ENCODE peak calls at places on chromosomes 12 and 14, in four cellular contexts. L, N, U and J are unnamed samples.

GRCh38 chr14:69153848-69154208 is 909 bp upstream of the DCAF5 start:
- DNase-seq in L (no peak), N (no peak), U (no peak), J (peak)

GRCh38 chr14:90184571-90185266 is 71.6 kb upstream of the PSMC1 start:
- DNase-seq in L (no peak), N (no peak), U (no peak), J (no peak)

GRCh38 chr14:38404616-38405015 is 148.7 kb upstream of the CLEC14A start:
- DNase-seq in L (no peak), N (no peak), U (no peak), J (no peak)

GRCh38 chr12:55736780-55737580 is 5.9 kb upstream of the GDF11 start:
- DNase-seq in L (peak), N (peak), U (no peak), J (peak)

GRCh38 chr12:122819209-122819805 is 15.9 kb upstream of the HIP1R start:
- DNase-seq in L (no peak), N (no peak), U (no peak), J (no peak)

GRCh38 chr12:62903151-62903550 is 31.8 kb downstream of the PPM1H start:
- DNase-seq in L (no peak), N (no peak), U (no peak), J (no peak)

GRCh38 chr14:99522025-99522401 is 40.8 kb downstream of the CCNK start:
- DNase-seq in L (peak), N (peak), U (no peak), J (no peak)

GRCh38 chr14:68695326-68695768 is 97.5 kb downstream of the ZFP36L1 start:
- DNase-seq in L (peak), N (no peak), U (no peak), J (peak)

GRCh38 chr12:15130521-15130920 is 90.7 kb downstream of the RERG start:
- DNase-seq in L (no peak), N (no peak), U (no peak), J (no peak)

GRCh38 chr12:1185460-1186182 is 194.6 kb downstream of the ERC1 start:
- DNase-seq in L (no peak), N (no peak), U (no peak), J (peak)

GRCh38 chr12:100672075-100672592 is 98.7 kb downstream of the GAS2L3 start:
- DNase-seq in L (no peak), N (no peak), U (no peak), J (peak)

GRCh38 chr14:22477569-22478194 is 111.3 kb downstream of the DAD1 start:
- DNase-seq in L (no peak), N (no peak), U (no peak), J (no peak)

GRCh38 chr14:20754308-20754707 is 8.6 kb downstream of the EDDM3A start:
- DNase-seq in L (no peak), N (no peak), U (no peak), J (no peak)

GRCh38 chr12:32822344-32822743 is 66.6 kb upstream of the YARS2 start:
- DNase-seq in L (no peak), N (no peak), U (no peak), J (no peak)

GRCh38 chr12:23140710-23141109 is 515.7 kb downstream of the ETNK1 start:
- DNase-seq in L (no peak), N (no peak), U (no peak), J (no peak)

GRCh38 chr14:73250781-73251500 is 13.6 kb downstream of the PAPLN start:
- DNase-seq in L (peak), N (peak), U (no peak), J (no peak)

GRCh38 chr12:5000204-5000603 is 43.5 kb upstream of the KCNA5 start:
- DNase-seq in L (no peak), N (no peak), U (no peak), J (no peak)

GRCh38 chr12:130877333-130877732 is 5.5 kb downstream of the RAN start:
- DNase-seq in L (no peak), N (no peak), U (no peak), J (no peak)

GRCh38 chr14:80587096-80587724 is 354.3 kb downstream of the CEP128 start:
- DNase-seq in L (no peak), N (no peak), U (no peak), J (peak)

GRCh38 chr14:22973217-22974032 is 8.9 kb downstream of the AJUBA start:
- DNase-seq in L (no peak), N (no peak), U (peak), J (peak)

GRCh38 chr12:52945389-52946232 is 3.3 kb upstream of the KRT18 start:
- DNase-seq in L (peak), N (no peak), U (no peak), J (no peak)

GRCh38 chr12:81206425-81206824 is 128.5 kb downstream of the ACSS3 start:
- DNase-seq in L (no peak), N (no peak), U (no peak), J (no peak)

GRCh38 chr14:90500665-90501370 is 104.0 kb downstream of the CALM1 start:
- DNase-seq in L (peak), N (no peak), U (no peak), J (peak)

GRCh38 chr12:18718462-18718861 is 19.4 kb downstream of the PLCZ1 start:
- DNase-seq in L (no peak), N (no peak), U (no peak), J (no peak)

GRCh38 chr12:53219116-53219955 is 12.3 kb upstream of the ITGB7 start:
- DNase-seq in L (no peak), N (no peak), U (peak), J (peak)

GRCh38 chr12:4194661-4195060 is 78.9 kb upstream of the CCND2 start:
- DNase-seq in L (no peak), N (no peak), U (no peak), J (no peak)

GRCh38 chr12:121062391-121063045 is 23.5 kb upstream of the OASL start:
- DNase-seq in L (no peak), N (no peak), U (no peak), J (no peak)

GRCh38 chr12:11991604-11992003 is 79.1 kb upstream of the BCL2L14 start:
- DNase-seq in L (no peak), N (no peak), U (no peak), J (no peak)

DNA sequence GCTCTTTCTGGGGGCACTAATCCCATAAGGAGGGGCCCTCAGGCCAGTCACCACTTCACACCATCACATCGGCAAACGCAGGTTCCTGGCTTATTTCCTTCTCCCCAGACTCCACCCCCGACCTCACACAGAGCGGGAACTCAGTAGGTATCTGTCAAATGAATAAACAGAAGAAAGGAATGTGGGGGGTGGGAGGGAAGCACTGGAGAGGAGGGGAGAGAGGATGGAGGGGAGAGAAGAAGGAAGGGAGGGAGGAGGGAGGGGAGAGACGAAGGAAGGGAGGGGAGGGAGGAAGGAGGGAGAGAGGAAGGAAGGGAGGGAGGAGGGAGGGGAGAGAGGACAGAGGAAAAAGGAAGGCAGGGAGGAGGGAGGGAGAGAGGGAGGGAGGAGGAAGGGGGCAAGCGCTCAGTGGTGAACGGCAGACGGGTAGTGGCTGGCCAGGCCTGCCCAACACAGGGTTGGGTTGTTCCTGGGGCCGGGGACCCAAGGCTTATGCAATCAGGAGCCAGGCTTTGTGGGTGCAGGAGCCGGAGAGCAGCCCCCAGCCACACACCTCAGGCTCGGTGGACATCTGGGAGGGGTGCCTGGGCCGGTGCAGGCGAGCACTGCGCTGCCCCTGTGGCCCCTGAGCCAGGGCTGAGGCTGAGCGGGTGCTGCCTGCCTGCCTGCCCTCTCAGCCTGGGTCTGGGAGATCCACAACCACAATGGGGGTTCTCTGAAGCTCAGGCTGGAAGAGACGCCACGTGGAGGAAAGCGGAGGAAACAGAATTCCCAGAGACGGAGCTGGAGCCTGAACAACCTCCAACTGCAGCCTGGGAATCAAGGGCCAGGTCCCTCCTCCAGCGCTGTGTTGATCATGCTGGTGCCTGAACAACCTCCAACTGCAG is 52.5 kb upstream of the FBRSL1 start:
- DNase-seq in L (no peak), N (peak), U (no peak), J (no peak)
- H3K4me3 ChIP-seq in L (no peak), N (peak), U (no peak), J (no peak)

DNA sequence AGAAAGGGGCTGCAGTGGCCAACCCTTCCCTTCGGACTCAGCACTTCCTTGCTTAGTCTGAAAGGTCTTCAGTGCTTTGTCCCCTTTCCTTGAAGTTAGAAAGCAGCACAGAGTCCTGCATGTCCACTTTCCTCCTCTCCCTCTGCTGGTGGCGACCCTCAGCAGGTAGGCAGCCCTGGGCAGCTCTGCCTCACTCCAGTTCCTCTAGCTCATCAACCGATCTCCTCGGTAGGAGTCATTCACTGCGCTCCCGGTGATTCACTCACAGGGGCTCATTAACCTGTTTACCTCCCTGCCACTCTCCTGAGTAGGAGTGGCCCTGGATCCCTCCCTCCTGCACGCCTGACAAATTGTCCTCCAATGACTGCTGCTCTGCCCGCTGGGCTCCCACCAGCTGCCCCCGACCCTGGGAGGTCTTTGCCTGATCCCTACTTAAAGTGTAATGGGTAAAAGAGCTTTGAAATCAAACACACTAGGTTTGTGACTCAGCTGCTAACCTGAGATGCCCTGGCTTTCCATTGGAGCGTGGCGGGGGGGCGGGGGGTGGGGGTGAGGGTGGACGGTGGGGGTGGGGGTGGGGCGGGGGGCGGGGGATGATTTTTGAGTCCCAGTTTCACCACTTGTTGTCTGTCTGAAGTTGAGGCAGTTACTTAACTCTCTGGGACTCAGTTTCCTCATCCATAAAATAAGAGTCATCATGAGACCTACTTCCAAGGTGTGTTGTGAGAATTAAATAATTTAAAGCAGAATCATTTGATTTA is 4.2 kb downstream of the SCNN1A start:
- DNase-seq in L (peak), N (no peak), U (no peak), J (no peak)
- H3K4me3 ChIP-seq in L (no peak), N (no peak), U (no peak), J (no peak)

GRCh38 chr12:124465473-124465872 is 101.9 kb downstream of the NCOR2 start:
- DNase-seq in L (no peak), N (peak), U (no peak), J (no peak)
- H3K4me3 ChIP-seq in L (no peak), N (no peak), U (peak), J (peak)

GRCh38 chr14:54610051-54610977 is 43.4 kb downstream of the SAMD4A start:
- DNase-seq in L (no peak), N (no peak), U (no peak), J (no peak)
- H3K4me3 ChIP-seq in L (no peak), N (no peak), U (no peak), J (no peak)

DNA sequence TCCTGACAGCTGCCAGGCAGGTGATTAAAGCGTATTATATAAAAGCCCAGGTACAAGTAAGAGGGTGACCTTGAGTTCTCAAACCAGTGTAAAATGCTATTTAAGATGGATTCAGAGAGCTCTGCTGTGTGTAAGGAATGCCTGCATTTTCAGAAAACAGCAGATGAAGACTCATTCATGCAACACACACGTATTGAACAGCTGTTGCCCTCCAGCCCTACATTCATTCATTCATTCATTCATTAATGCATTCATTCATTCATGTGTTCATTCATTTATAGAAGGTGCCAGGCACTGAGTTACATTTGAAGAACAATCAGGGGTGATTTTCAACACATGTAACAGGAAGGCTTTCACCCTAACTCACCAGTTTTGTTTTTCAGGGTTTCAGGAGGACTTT is 27.4 kb upstream of the ELK3 start:
- DNase-seq in L (no peak), N (no peak), U (no peak), J (no peak)
- H3K4me3 ChIP-seq in L (no peak), N (no peak), U (no peak), J (no peak)

GRCh38 chr12:27779416-27779815 is 617 bp upstream of the KLHL42 start:
- DNase-seq in L (no peak), N (no peak), U (no peak), J (peak)

GRCh38 chr12:27779837-27780611 is at the start of the genes KLHL42 and MANSC4:
- DNase-seq in L (peak), N (peak), U (peak), J (peak)

GRCh38 chr12:27781680-27782079 is 1.6 kb upstream of the MANSC4 start:
- DNase-seq in L (no peak), N (no peak), U (no peak), J (no peak)

GRCh38 chr12:27780612-27781408 is 774 bp upstream of the MANSC4 start:
- DNase-seq in L (no peak), N (peak), U (peak), J (peak)

GRCh38 chr12:27782481-27782880 is 2.4 kb upstream of the MANSC4 start:
- DNase-seq in L (no peak), N (no peak), U (no peak), J (no peak)
- H3K4me3 ChIP-seq in L (no peak), N (no peak), U (no peak), J (no peak)

DNA sequence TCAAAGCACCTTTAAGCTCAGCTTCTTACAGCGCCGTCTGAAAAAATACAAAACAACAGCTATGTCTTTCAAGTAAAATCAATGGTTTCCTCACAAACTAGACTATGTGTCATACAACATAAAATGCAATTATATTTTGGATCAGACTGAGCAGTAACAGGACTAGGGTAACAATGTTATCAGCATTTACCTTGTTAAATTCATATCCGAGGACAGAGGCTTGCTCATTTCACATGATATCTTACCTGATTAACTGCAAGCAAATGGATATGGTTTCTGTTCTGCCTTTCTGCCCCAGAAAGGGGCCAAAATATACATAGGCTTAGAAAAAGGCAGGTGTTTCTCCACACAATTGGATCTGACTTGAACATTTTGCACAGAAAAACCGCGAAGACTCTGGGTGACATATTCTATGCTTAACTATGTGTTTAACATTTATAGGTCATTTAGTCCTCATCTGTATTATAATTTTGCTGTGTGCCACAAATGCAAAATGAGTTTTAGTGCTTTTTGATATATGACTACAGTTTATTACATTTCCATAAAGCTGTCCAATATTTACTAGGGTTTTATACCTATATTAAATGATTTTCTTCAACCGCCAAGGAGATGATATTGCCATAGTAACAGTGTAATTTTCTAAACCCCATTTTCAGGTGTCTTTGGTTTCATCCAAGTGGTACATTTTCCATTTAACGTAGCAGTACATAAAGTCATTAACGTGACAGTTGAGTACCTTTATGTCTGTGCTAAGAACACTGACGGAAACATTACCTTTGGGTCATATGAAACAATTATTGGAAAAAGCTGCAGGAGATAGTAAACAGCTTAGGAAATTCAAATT is 249.3 kb upstream of the KRR1 start:
- DNase-seq in L (no peak), N (no peak), U (no peak), J (no peak)
- H3K4me3 ChIP-seq in L (no peak), N (no peak), U (no peak), J (no peak)